ENCODE peak calls at places on chromosome 1, in seven cellular contexts. F is breast epithelium, A is NB4, V is body of pancreas, Q is tibial nerve, W is K562, E is suprapubic skin. X is an unnamed sample.

GRCh38 chr1:114083186-114083585 is 70.5 kb downstream of the SYT6 start:
- DNase-seq in F (no peak), A (peak; percentile 19), V (no peak), Q (no peak), W (no peak), E (no peak), X (no peak)

GRCh38 chr1:109197163-109198042 is 16.3 kb upstream of the SARS1 start:
- DNase-seq in F (no peak), A (no peak), V (peak; percentile 37), Q (no peak), W (peak; percentile 78), E (no peak), X (peak; percentile 78)

GRCh38 chr1:60897003-60897402 is 185.4 kb upstream of the NFIA start:
- DNase-seq in F (peak; percentile 20), A (no peak), V (no peak), Q (no peak), W (no peak), E (no peak), X (no peak)

GRCh38 chr1:152047607-152047953 is 10.8 kb upstream of the S100A11 start:
- DNase-seq in F (peak; percentile 92), A (no peak), V (peak; percentile 90), Q (no peak), W (peak; percentile 22), E (peak; percentile 82), X (peak; percentile 11)

GRCh38 chr1:36947384-36947783 is 86.9 kb downstream of the GRIK3 start:
- DNase-seq in F (no peak), A (no peak), V (no peak), Q (no peak), W (no peak), E (no peak), X (no peak)

GRCh38 chr1:36339215-36339614 is 15.8 kb upstream of the EVA1B start:
- DNase-seq in F (no peak), A (no peak), V (no peak), Q (no peak), W (no peak), E (no peak), X (no peak)

GRCh38 chr1:234926574-234927311 is 201.9 kb downstream of the TOMM20 start:
- DNase-seq in F (no peak), A (no peak), V (peak; percentile 6), Q (no peak), W (no peak), E (peak; percentile 77), X (no peak)

GRCh38 chr1:194342484-194343262 is 1156.3 kb upstream of the B3GALT2 start:
- DNase-seq in F (no peak), A (peak; percentile 42), V (no peak), Q (no peak), W (peak; percentile 4), E (no peak), X (no peak)

GRCh38 chr1:116847688-116848531 is 61.8 kb upstream of the PTGFRN start:
- DNase-seq in F (no peak), A (no peak), V (no peak), Q (no peak), W (no peak), E (no peak), X (no peak)

GRCh38 chr1:82704393-82704792 is 903.7 kb downstream of the ADGRL2 start:
- DNase-seq in F (no peak), A (no peak), V (no peak), Q (no peak), W (no peak), E (no peak), X (no peak)

GRCh38 chr1:23168079-23168461 is 586 bp downstream of the LUZP1 start:
- DNase-seq in F (no peak), A (peak; percentile 59), V (peak; percentile 53), Q (no peak), W (peak; percentile 70), E (no peak), X (no peak)

GRCh38 chr1:115325876-115326275 is 12.2 kb downstream of the NGF start:
- DNase-seq in F (no peak), A (no peak), V (no peak), Q (no peak), W (no peak), E (no peak), X (no peak)

GRCh38 chr1:68495968-68496679 is 758 bp downstream of the DEPDC1 start:
- DNase-seq in F (no peak), A (peak; percentile 29), V (no peak), Q (no peak), W (peak; percentile 8), E (no peak), X (no peak)

GRCh38 chr1:117817629-117818028 is 111.8 kb downstream of the GDAP2 start:
- DNase-seq in F (no peak), A (no peak), V (peak; percentile 24), Q (no peak), W (no peak), E (no peak), X (no peak)

GRCh38 chr1:62906428-62906886 is 122.5 kb downstream of the ATG4C start:
- DNase-seq in F (no peak), A (peak; percentile 10), V (no peak), Q (no peak), W (peak; percentile 34), E (no peak), X (no peak)

GRCh38 chr1:200963076-200963475 is 60.4 kb downstream of the KIF21B start:
- DNase-seq in F (no peak), A (no peak), V (no peak), Q (no peak), W (no peak), E (no peak), X (no peak)

GRCh38 chr1:85465791-85466134 is 804 bp upstream of the DDAH1 start:
- DNase-seq in F (no peak), A (no peak), V (no peak), Q (no peak), W (no peak), E (no peak), X (no peak)

GRCh38 chr1:165619647-165620151 is 11.3 kb upstream of the MGST3 start:
- DNase-seq in F (no peak), A (no peak), V (no peak), Q (no peak), W (no peak), E (no peak), X (no peak)

GRCh38 chr1:21866629-21867009 is 54.6 kb downstream of the LDLRAD2 start:
- DNase-seq in F (no peak), A (no peak), V (no peak), Q (no peak), W (no peak), E (no peak), X (no peak)

GRCh38 chr1:34165422-34165921 is 442 bp upstream of the CSMD2 start:
- DNase-seq in F (no peak), A (no peak), V (no peak), Q (no peak), W (no peak), E (no peak), X (no peak)

GRCh38 chr1:24438423-24438901 is 22.9 kb downstream of the NIPAL3 start:
- DNase-seq in F (no peak), A (no peak), V (no peak), Q (no peak), W (peak; percentile 81), E (peak; percentile 85), X (no peak)

GRCh38 chr1:200724064-200724463 is 14.6 kb upstream of the CAMSAP2 start:
- DNase-seq in F (no peak), A (no peak), V (no peak), Q (no peak), W (no peak), E (no peak), X (no peak)

GRCh38 chr1:183094376-183094775 is 71.2 kb downstream of the LAMC1 start:
- DNase-seq in F (no peak), A (no peak), V (no peak), Q (no peak), W (no peak), E (no peak), X (no peak)

DNA sequence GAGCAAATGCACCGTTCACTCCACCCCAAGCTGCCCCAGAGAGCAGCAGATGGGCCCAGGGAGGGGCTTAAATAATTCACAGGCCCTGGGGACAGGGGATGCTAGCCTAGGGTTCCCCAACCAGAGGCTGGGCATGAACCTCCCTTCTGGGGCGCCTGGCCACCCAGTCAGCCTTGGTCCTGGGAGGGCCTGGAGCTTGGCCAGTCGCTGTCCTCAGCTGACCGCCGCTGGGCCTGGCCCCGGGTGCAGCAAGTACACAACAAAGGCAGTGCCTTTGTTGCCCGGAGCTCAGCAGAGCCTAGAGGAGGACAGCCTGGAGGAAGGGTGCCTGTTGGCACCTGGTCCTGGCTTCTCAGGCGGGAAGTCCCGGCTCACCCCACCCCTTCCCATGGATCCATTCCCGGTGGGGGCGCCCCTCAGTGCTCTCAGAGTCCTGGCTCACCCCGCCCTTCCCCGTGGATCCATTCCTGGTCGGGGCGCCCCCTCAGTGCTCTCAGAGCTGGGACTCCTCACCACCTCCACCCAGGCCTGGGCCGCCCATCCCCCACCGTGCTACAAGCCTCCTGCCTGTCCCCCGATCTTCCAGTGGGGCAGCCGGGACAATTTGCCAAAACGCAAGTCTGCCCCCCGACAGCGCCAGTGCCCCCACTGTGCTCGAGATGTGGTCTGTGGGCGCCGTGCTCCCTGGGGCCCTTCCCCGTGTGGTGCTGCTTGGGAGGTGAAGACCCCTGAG is 23.3 kb upstream of the PLCH2 start:
- DNase-seq in F (no peak), A (no peak), V (no peak), Q (no peak), W (no peak), E (no peak), X (no peak)
- TF ChIP-seq POLR2A in F (no peak), A (no peak), V (no peak), Q (no peak), W (no peak), E (no peak), X (no peak)

GRCh38 chr1:54596756-54597155 is 26.6 kb downstream of the FAM151A start:
- DNase-seq in F (no peak), A (no peak), V (no peak), Q (no peak), W (no peak), E (no peak), X (no peak)
- TF ChIP-seq POLR2A in F (no peak), A (no peak), V (no peak), Q (no peak), W (no peak), E (no peak), X (no peak)

GRCh38 chr1:12617901-12618660 is at the start of gene DHRS3:
- DNase-seq in F (peak; percentile 90), A (peak; percentile 86), V (peak; percentile 86), Q (peak; percentile 61), W (peak; percentile 91), E (no peak), X (no peak)
- TF ChIP-seq POLR2A in F (no peak), A (peak; percentile 42), V (peak; percentile 91), Q (peak; percentile 84), W (peak; percentile 85), E (peak; percentile 21), X (no peak)

GRCh38 chr1:212285685-212286436 is 651 bp downstream of the PPP2R5A start:
- DNase-seq in F (peak; percentile 52), A (peak; percentile 78), V (peak; percentile 78), Q (peak; percentile 37), W (peak; percentile 70), E (peak; percentile 88), X (peak; percentile 26)
- TF ChIP-seq POLR2A in F (no peak), A (no peak), V (peak; percentile 85), Q (peak; percentile 21), W (peak; percentile 35), E (no peak), X (peak; percentile 51)

GRCh38 chr1:153545067-153546055 is at the start of gene S100A4:
- DNase-seq in F (peak; percentile 92), A (peak; percentile 97), V (peak; percentile 98), Q (peak; percentile 93), W (peak; percentile 94), E (peak; percentile 98), X (no peak)
- TF ChIP-seq POLR2A in F (no peak), A (peak; percentile 68), V (peak; percentile 69), Q (peak; percentile 69), W (no peak), E (peak; percentile 85), X (peak; percentile 14)

GRCh38 chr1:230867903-230868735 is at the start of gene C1orf198:
- DNase-seq in F (peak; percentile 49), A (peak; percentile 61), V (peak; percentile 81), Q (peak; percentile 64), W (peak; percentile 92), E (no peak), X (peak; percentile 70)
- TF ChIP-seq POLR2A in F (peak; percentile 59), A (peak; percentile 45), V (peak; percentile 76), Q (peak; percentile 76), W (peak; percentile 66), E (peak; percentile 38), X (peak; percentile 95)